ENCODE peak calls at places on chromosomes 11 and 22, in nine cellular contexts. Z is AG10803; U is NCI-H1436; L is A673; I is psoas muscle; D is CD4-positive, CD25-positive, alpha-beta regulatory T cell; Y is head of caudate nucleus; P is KBM-7; S is NCI-H774. A is an unnamed sample.

GRCh38 chr11:57497303-57498247 is 17.9 kb downstream of the SLC43A1 start:
- DNase-seq in U (no peak), I (no peak), P (no peak), Y (no peak), S (no peak), D (no peak), L (no peak), Z (no peak), A (no peak)

GRCh38 chr22:27105142-27106025 is 448.0 kb downstream of the MIAT start:
- DNase-seq in U (no peak), L (no peak), Y (no peak), D (no peak), P (no peak), S (no peak), I (peak), Z (peak), A (no peak)

GRCh38 chr22:17198188-17199130 is 20.8 kb downstream of the ADA2 start:
- DNase-seq in Z (no peak), U (peak), S (peak), L (no peak), I (peak), P (no peak), Y (peak), D (no peak), A (no peak)

GRCh38 chr11:2811206-2812091 is 74.1 kb downstream of the CDKN1C start:
- DNase-seq in P (no peak), Z (no peak), I (peak), D (no peak), U (no peak), Y (no peak), S (no peak), L (no peak), A (no peak)

GRCh38 chr11:86206296-86206695 is 38.3 kb upstream of the EED start:
- DNase-seq in Y (no peak), D (no peak), I (no peak), P (no peak), S (no peak), U (no peak), L (no peak), Z (no peak), A (no peak)

GRCh38 chr11:42595856-42596255 is 715.9 kb upstream of the API5 start:
- DNase-seq in P (no peak), D (no peak), L (no peak), U (no peak), I (no peak), Y (no peak), Z (no peak), S (no peak), A (no peak)

GRCh38 chr11:71420455-71421241 is 27.5 kb downstream of the DHCR7 start:
- DNase-seq in P (peak), D (peak), U (peak), I (no peak), S (peak), L (peak), Y (peak), Z (peak), A (no peak)

GRCh38 chr22:28008649-28009048 is 89.6 kb upstream of the PITPNB start:
- DNase-seq in Y (no peak), L (no peak), D (no peak), Z (no peak), P (no peak), I (no peak), S (no peak), U (no peak), A (no peak)

GRCh38 chr11:86644291-86644690 is 28.1 kb downstream of the ME3 start:
- DNase-seq in S (no peak), I (no peak), L (no peak), U (no peak), Z (peak), Y (no peak), D (no peak), P (no peak), A (no peak)

GRCh38 chr11:2792376-2793250 is 92.8 kb upstream of the KCNQ1OT1 start:
- DNase-seq in D (no peak), Z (no peak), L (no peak), Y (peak), S (no peak), I (peak), P (no peak), U (no peak), A (no peak)

GRCh38 chr11:9139628-9140357 is 48.4 kb upstream of the SCUBE2 start:
- DNase-seq in Z (no peak), D (no peak), U (no peak), P (no peak), Y (no peak), S (no peak), L (no peak), I (no peak), A (no peak)

GRCh38 chr11:134655189-134655937 is 243.3 kb upstream of the B3GAT1 start:
- DNase-seq in Y (no peak), P (no peak), Z (no peak), I (no peak), U (no peak), D (no peak), L (no peak), S (no peak), A (no peak)

GRCh38 chr22:37710675-37711074 is 13.8 kb downstream of the TRIOBP start:
- DNase-seq in Y (no peak), L (no peak), S (no peak), U (no peak), D (no peak), I (no peak), P (no peak), Z (no peak), A (no peak)

GRCh38 chr22:26781591-26781990 is 124.2 kb downstream of the MIAT start:
- DNase-seq in Z (no peak), U (peak), L (no peak), P (no peak), D (no peak), I (no peak), Y (no peak), S (no peak), A (no peak)

GRCh38 chr11:11980200-11980599 is 28.2 kb downstream of the DKK3 start:
- DNase-seq in S (no peak), D (no peak), L (no peak), P (no peak), U (no peak), Z (no peak), I (no peak), Y (no peak), A (no peak)

GRCh38 chr22:26617251-26618199 is at the start of gene CRYBB1:
- DNase-seq in D (no peak), P (peak), U (no peak), S (no peak), Y (peak), I (no peak), L (no peak), Z (peak), A (no peak)

GRCh38 chr11:58905716-58906547 is 33.4 kb upstream of the GLYATL1 start:
- DNase-seq in U (peak), I (peak), L (peak), Z (peak), D (no peak), S (peak), P (no peak), Y (peak), A (no peak)

GRCh38 chr11:31045335-31045734 is 324.2 kb downstream of the DCDC1 start:
- DNase-seq in L (peak), P (peak), D (no peak), Y (no peak), I (no peak), U (peak), S (no peak), Z (peak), A (no peak)

GRCh38 chr22:41619979-41620645 is 731 bp downstream of the DESI1 start:
- DNase-seq in I (peak), L (peak), D (peak), S (no peak), U (peak), Y (peak), P (peak), Z (no peak), A (no peak)

GRCh38 chr11:33151411-33151810 is 9.9 kb downstream of the CSTF3 start:
- DNase-seq in D (no peak), P (no peak), Y (no peak), Z (no peak), L (no peak), S (no peak), U (no peak), I (no peak), A (no peak)

GRCh38 chr11:29534831-29535230 is 482.0 kb downstream of the KCNA4 start:
- DNase-seq in I (no peak), U (no peak), Z (peak), L (no peak), S (no peak), P (no peak), D (no peak), Y (no peak), A (no peak)

GRCh38 chr22:43722444-43722843 is 89.7 kb downstream of the EFCAB6 start:
- DNase-seq in U (no peak), P (no peak), S (no peak), D (no peak), L (no peak), Z (no peak), Y (peak), I (no peak), A (no peak)

GRCh38 chr22:24063361-24063760 is 52.3 kb downstream of the CABIN1 start:
- DNase-seq in U (no peak), D (no peak), P (no peak), I (no peak), S (no peak), Z (no peak), Y (no peak), L (no peak), A (no peak)

GRCh38 chr11:48063424-48063978 is 83.1 kb downstream of the PTPRJ start:
- DNase-seq in D (no peak), P (no peak), I (peak), Z (peak), L (no peak), U (no peak), Y (no peak), S (no peak), A (no peak)

GRCh38 chr22:39771486-39771885 is 122.1 kb downstream of the ENTHD1 start:
- DNase-seq in I (no peak), L (no peak), U (no peak), Z (no peak), P (no peak), S (no peak), D (no peak), Y (no peak), A (no peak)